ENCODE peak calls at places on chromosomes 16 and 17, in five cellular contexts. G, I, W, K and J are unnamed samples.

GRCh38 chr17:2972749-2973148 is 90.7 kb downstream of the OR1D5 start:
- DNase-seq in G (peak), I (no peak), W (no peak), K (no peak), J (no peak)

GRCh38 chr16:53085539-53086450 is 31.0 kb downstream of the CHD9 start:
- DNase-seq in G (no peak), I (no peak), W (no peak), K (no peak), J (no peak)

GRCh38 chr16:8931864-8932263 is 31.8 kb downstream of the USP7 start:
- DNase-seq in G (peak), I (no peak), W (no peak), K (peak), J (peak)

GRCh38 chr17:68288375-68288774 is 2.6 kb downstream of the SLC16A6 start:
- DNase-seq in G (no peak), I (no peak), W (peak), K (no peak), J (no peak)

GRCh38 chr16:80174416-80174815 is 366.4 kb upstream of the DYNLRB2 start:
- DNase-seq in G (peak), I (no peak), W (no peak), K (no peak), J (no peak)

GRCh38 chr16:87322360-87322759 is 5.2 kb upstream of the C16orf95 start:
- DNase-seq in G (no peak), I (no peak), W (no peak), K (no peak), J (no peak)

GRCh38 chr16:50742521-50743150 is 750 bp downstream of the CYLD start:
- DNase-seq in G (no peak), I (no peak), W (no peak), K (peak), J (no peak)

GRCh38 chr17:37312137-37312923 is 63.5 kb upstream of the C17orf78 start:
- DNase-seq in G (no peak), I (no peak), W (no peak), K (no peak), J (no peak)

GRCh38 chr16:84763629-84764028 is 56.2 kb upstream of the CRISPLD2 start:
- DNase-seq in G (no peak), I (no peak), W (no peak), K (no peak), J (no peak)

GRCh38 chr17:17236295-17237025 is 508 bp downstream of the FLCN start:
- DNase-seq in G (peak), I (no peak), W (no peak), K (peak), J (peak)

GRCh38 chr16:24736758-24737157 is 7.3 kb downstream of the TNRC6A start:
- DNase-seq in G (no peak), I (no peak), W (no peak), K (no peak), J (no peak)

GRCh38 chr16:53822936-53823529 is 119.1 kb downstream of the FTO start:
- DNase-seq in G (no peak), I (no peak), W (peak), K (no peak), J (no peak)

GRCh38 chr17:17758443-17758842 is 77.2 kb downstream of the RAI1 start:
- DNase-seq in G (no peak), I (no peak), W (no peak), K (no peak), J (no peak)

GRCh38 chr16:12063004-12063395 is 86.5 kb downstream of the SNX29 start:
- DNase-seq in G (no peak), I (no peak), W (no peak), K (no peak), J (no peak)

GRCh38 chr17:77361986-77362620 is 221.3 kb downstream of the SEC14L1 start:
- DNase-seq in G (no peak), I (no peak), W (no peak), K (no peak), J (peak)

GRCh38 chr17:79785900-79786810 is 8.2 kb downstream of the CBX2 start:
- DNase-seq in G (no peak), I (no peak), W (no peak), K (no peak), J (peak)
- TF ChIP-seq JUND in G (no peak), I (no peak), W (no peak), K (no peak), J (no peak)

GRCh38 chr16:83701494-83701893 is 106.3 kb upstream of the HSBP1 start:
- DNase-seq in G (peak), I (no peak), W (no peak), K (peak), J (peak)
- TF ChIP-seq JUND in G (no peak), I (no peak), W (no peak), K (no peak), J (no peak)

DNA sequence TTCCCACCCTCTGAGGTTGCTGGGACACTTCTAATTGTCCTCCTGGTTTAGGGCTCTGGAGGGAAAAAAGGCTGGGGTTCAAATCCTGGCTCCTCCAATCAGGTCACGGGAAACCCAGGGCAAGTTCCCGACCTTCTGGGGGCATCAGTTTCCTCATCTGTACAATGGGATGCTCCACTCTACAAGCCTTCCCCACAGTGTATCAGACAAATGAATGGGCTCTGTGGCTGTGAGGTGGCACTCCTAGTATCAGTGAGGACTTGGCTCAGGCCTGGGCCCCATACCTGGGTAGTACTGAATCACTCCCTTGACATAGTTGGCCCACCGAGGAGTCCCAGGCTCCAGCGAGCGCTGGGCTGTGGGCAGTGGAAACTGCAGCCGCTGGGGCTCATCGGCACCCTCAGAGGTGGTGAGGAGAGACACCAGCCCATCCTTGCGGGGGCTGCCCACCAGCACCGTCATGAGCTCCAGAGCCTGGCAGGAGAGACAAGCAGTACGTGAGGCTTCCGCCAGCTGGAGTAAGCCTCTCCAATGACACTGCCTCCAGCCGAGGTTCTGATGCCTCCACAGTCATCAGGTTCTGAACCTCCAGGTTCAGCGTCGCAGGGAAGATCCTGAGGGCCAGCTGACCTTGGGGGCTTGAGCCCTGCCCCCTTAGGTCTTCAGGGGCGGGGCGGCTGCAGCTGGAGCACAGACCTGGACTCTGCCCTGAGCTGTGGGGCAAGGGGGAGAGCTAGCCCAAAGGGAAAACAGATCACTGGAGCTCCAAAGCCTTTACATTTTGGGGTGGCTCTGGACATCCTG is 1.2 kb downstream of the GALK1 start:
- DNase-seq in G (peak), I (no peak), W (no peak), K (peak), J (no peak)
- TF ChIP-seq JUND in G (no peak), I (no peak), W (no peak), K (no peak), J (no peak)

GRCh38 chr16:70508752-70509151 is 14.6 kb downstream of the COG4 start:
- DNase-seq in G (no peak), I (no peak), W (no peak), K (no peak), J (no peak)
- TF ChIP-seq JUND in G (no peak), I (no peak), W (no peak), K (no peak), J (no peak)

DNA sequence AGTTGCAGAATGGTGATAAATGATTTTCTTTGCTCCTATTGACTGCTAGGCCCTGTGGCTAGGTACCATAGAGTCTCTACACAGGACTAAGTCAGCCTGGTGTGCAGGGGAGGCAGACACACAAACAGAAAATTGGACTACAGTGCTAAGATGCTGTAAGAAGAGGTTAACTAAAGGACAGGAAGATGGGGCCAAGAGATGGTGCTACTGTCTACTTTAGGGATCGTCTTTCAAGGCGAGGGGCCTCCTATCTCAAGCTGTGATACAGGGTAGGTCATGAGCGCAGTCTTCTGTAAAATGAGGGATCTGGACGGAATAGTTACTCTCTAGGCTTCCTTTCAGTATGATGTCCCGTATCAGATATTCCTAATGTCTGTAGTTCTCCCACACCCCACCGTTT is 817 bp downstream of the NME1 start:
- DNase-seq in G (no peak), I (no peak), W (no peak), K (peak), J (no peak)
- TF ChIP-seq JUND in G (no peak), I (no peak), W (no peak), K (no peak), J (no peak)

DNA sequence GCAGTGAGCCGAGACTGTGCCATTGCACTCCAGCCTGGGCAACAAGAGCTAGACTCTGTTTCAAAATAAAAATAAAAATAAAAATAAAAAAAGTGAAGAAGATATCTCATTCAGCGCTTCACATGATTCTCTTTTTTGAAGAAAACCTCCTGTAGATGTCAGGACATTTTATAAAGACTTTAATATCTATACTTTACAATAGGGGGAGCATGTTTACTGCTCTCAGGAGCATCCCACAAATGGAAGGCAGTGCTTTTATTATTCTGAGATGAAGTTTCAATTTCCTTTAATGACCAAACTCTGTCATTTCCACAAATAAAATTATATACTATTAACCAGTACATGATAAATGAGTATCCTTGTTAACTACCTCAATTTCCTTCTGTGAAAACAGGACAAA is 118.7 kb upstream of the MYOCD start:
- DNase-seq in G (no peak), I (no peak), W (no peak), K (no peak), J (no peak)
- TF ChIP-seq JUND in G (no peak), I (no peak), W (no peak), K (no peak), J (no peak)